ENCODE peak calls at places on chromosomes 7 and 10, in six cellular contexts. J, S, F, R, V and X are unnamed samples.

GRCh38 chr7:8035647-8036518 is 67.3 kb downstream of the GLCCI1 start:
- DNase-seq in J (no peak), S (peak; percentile 25), F (peak; percentile 16), R (no peak), V (peak; percentile 76), X (peak; percentile 22)

GRCh38 chr7:43516581-43517342 is 66.1 kb upstream of the STK17A start:
- DNase-seq in J (no peak), S (peak; percentile 68), F (no peak), R (no peak), V (peak; percentile 47), X (no peak)

GRCh38 chr10:8404721-8405120 is 350.2 kb downstream of the GATA3 start:
- DNase-seq in J (no peak), S (peak; percentile 55), F (no peak), R (no peak), V (no peak), X (peak; percentile 26)

GRCh38 chr10:53894145-53894544 is 906.9 kb downstream of the PCDH15 start:
- DNase-seq in J (no peak), S (no peak), F (no peak), R (no peak), V (no peak), X (no peak)

GRCh38 chr10:101940916-101941315 is 97.3 kb upstream of the KCNIP2 start:
- DNase-seq in J (no peak), S (peak; percentile 36), F (peak; percentile 23), R (no peak), V (peak; percentile 46), X (no peak)

GRCh38 chr10:43292745-43293676 is 26.1 kb upstream of the RASGEF1A start:
- DNase-seq in J (no peak), S (peak; percentile 29), F (peak; percentile 31), R (peak; percentile 56), V (peak; percentile 73), X (no peak)

GRCh38 chr7:123615344-123615743 is 13.7 kb downstream of the ASB15 start:
- DNase-seq in J (no peak), S (peak; percentile 75), F (peak; percentile 38), R (no peak), V (peak; percentile 88), X (no peak)

GRCh38 chr10:108877130-108877529 is 1046.2 kb downstream of the XPNPEP1 start:
- DNase-seq in J (no peak), S (peak; percentile 59), F (peak; percentile 6), R (no peak), V (peak; percentile 64), X (no peak)

GRCh38 chr7:44565795-44566559 is 7.7 kb downstream of the DDX56 start:
- DNase-seq in J (no peak), S (no peak), F (no peak), R (no peak), V (no peak), X (no peak)

GRCh38 chr10:103543617-103544525 is 50.4 kb downstream of the NEURL1 start:
- DNase-seq in J (no peak), S (no peak), F (no peak), R (no peak), V (no peak), X (no peak)

GRCh38 chr10:122264931-122265330 is 6.2 kb upstream of the BTBD16 start:
- DNase-seq in J (no peak), S (no peak), F (no peak), R (no peak), V (no peak), X (no peak)

GRCh38 chr10:122271076-122271475 is at the start of gene BTBD16:
- DNase-seq in J (no peak), S (no peak), F (no peak), R (no peak), V (no peak), X (no peak)

GRCh38 chr10:122269097-122269687 is 1.9 kb upstream of the BTBD16 start:
- DNase-seq in J (no peak), S (no peak), F (no peak), R (no peak), V (no peak), X (no peak)

GRCh38 chr10:122265896-122266295 is 5.2 kb upstream of the BTBD16 start:
- DNase-seq in J (no peak), S (no peak), F (no peak), R (no peak), V (no peak), X (no peak)

GRCh38 chr10:122267849-122268737 is 3.0 kb upstream of the BTBD16 start:
- DNase-seq in J (peak; percentile 48), S (no peak), F (no peak), R (no peak), V (peak; percentile 56), X (peak; percentile 1)
- TF ChIP-seq CTCF in J (peak; percentile 88), S (peak; percentile 91), F (peak; percentile 97), R (peak; percentile 88), V (peak; percentile 98), X (peak; percentile 95)

GRCh38 chr10:17453377-17454091 is 861 bp downstream of the ST8SIA6 start:
- DNase-seq in J (peak; percentile 47), S (peak; percentile 56), F (peak; percentile 12), R (peak; percentile 32), V (peak; percentile 25), X (no peak)
- H3K4me3 ChIP-seq in J (peak overlapping the region; percentile 62), S (peak overlapping the region; percentile 46), F (peak overlapping the region; percentile 26), R (peak overlapping the region; percentile 29), V (peak overlapping the region; percentile 57), X (no peak overlapping the region)

DNA sequence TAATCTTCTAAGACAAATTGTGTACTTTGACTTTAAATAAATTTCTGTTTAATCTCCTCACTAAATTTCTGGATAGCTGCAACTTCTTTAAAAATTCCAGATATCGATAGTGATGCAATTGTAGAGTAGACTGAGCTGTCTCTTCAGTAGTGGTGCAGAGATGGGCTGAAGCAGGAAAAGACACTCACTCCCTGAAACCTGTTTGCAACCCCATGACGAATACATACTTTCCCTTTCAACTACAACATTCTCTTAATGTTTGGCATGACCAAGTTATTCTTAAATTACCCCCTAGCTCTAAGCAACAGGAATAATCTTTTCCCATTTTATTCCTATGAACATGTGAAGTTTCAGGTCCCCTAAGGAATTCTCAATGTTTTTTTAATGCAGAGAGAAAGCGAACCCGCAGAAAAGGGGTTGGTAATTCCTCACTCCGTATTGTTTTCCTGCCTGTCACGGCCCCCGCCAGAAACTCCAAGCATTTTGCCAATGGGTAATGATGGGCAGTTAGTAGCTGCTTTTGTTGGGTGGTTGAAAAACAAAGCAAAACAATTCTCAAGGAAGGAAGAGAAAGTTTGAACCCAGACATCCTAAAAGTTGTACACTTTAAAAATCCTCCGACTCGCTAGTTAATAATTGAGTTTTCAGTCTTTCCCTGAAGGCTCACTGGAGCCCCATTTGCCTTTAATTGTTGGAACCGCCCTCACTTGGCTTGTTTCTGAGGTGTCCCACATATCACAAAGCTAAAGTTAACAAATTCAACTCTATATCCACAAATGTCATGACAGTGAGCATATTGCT is 1.2 kb downstream of the THSD7A start:
- DNase-seq in J (no peak), S (peak; percentile 61), F (no peak), R (no peak), V (peak; percentile 57), X (no peak)
- TF ChIP-seq CTCF in J (no peak), S (no peak), F (no peak), R (no peak), V (no peak), X (no peak)

GRCh38 chr7:130956417-130957139 is 222.6 kb upstream of the KLF14 start:
- DNase-seq in J (no peak), S (peak; percentile 88), F (no peak), R (no peak), V (no peak), X (no peak)

GRCh38 chr7:130958846-130959245 is 224.8 kb upstream of the KLF14 start:
- DNase-seq in J (no peak), S (no peak), F (no peak), R (no peak), V (no peak), X (no peak)

GRCh38 chr7:130957722-130958360 is 223.8 kb upstream of the KLF14 start:
- DNase-seq in J (no peak), S (no peak), F (no peak), R (no peak), V (no peak), X (no peak)

GRCh38 chr7:130955560-130955919 is 221.5 kb upstream of the KLF14 start:
- DNase-seq in J (no peak), S (no peak), F (no peak), R (no peak), V (no peak), X (no peak)

GRCh38 chr7:130957140-130957513 is 223.1 kb upstream of the KLF14 start:
- DNase-seq in J (no peak), S (no peak), F (no peak), R (no peak), V (no peak), X (no peak)
- H3K4me3 ChIP-seq in J (no peak overlapping the region), S (no peak overlapping the region), F (no peak overlapping the region), R (no peak overlapping the region), V (no peak overlapping the region), X (peak overlapping the region; percentile 89)

GRCh38 chr7:143975617-143976016 is 21.0 kb downstream of the OR2F1 start:
- DNase-seq in J (no peak), S (no peak), F (no peak), R (no peak), V (peak; percentile 52), X (no peak)
- TF ChIP-seq CTCF in J (no peak), S (no peak), F (no peak), R (no peak), V (peak; percentile 37), X (no peak)

GRCh38 chr10:106705576-106706526 is 458.7 kb downstream of the SORCS1 start:
- DNase-seq in J (peak; percentile 20), S (peak; percentile 19), F (peak; percentile 23), R (peak; percentile 84), V (peak; percentile 84), X (peak; percentile 27)
- H3K4me3 ChIP-seq in J (no peak overlapping the region), S (peak overlapping the region; percentile 23), F (no peak overlapping the region), R (no peak overlapping the region), V (no peak overlapping the region), X (no peak overlapping the region)